ENCODE peak calls at places on chromosomes 6 and 20, in six cellular contexts. H is upper lobe of left lung, F is GM23338, J is GM12891, I is H1, M is stomach. Y is an unnamed sample.

GRCh38 chr6:163722293-163722692 is 307.8 kb downstream of the QKI start:
- DNase-seq in H (no peak), F (no peak), J (no peak), I (no peak), M (peak; percentile 8), Y (no peak)

GRCh38 chr6:41736207-41736710 is 851 bp upstream of the TFEB start:
- DNase-seq in H (no peak), F (peak; percentile 54), J (no peak), I (no peak), M (peak; percentile 57), Y (no peak)

GRCh38 chr6:127786109-127786508 is 114.7 kb downstream of the THEMIS start:
- DNase-seq in H (no peak), F (no peak), J (no peak), I (no peak), M (no peak), Y (no peak)

GRCh38 chr6:52877786-52878185 is 31.7 kb downstream of the GSTA3 start:
- DNase-seq in H (no peak), F (no peak), J (no peak), I (no peak), M (no peak), Y (no peak)

GRCh38 chr6:165884813-165885765 is 222.0 kb upstream of the PDE10A start:
- DNase-seq in H (peak; percentile 65), F (peak; percentile 94), J (peak; percentile 36), I (peak; percentile 47), M (peak; percentile 83), Y (peak; percentile 93)

GRCh38 chr6:131001945-131002661 is 60.9 kb downstream of the EPB41L2 start:
- DNase-seq in H (no peak), F (no peak), J (no peak), I (no peak), M (no peak), Y (no peak)

GRCh38 chr20:32628960-32629530 is 43.9 kb upstream of the NOL4L start:
- DNase-seq in H (no peak), F (no peak), J (no peak), I (no peak), M (no peak), Y (no peak)

GRCh38 chr6:112298816-112299281 is 44.5 kb upstream of the LAMA4 start:
- DNase-seq in H (no peak), F (no peak), J (no peak), I (no peak), M (no peak), Y (no peak)

GRCh38 chr20:17589161-17589834 is 19.4 kb downstream of the DSTN start:
- DNase-seq in H (no peak), F (no peak), J (no peak), I (no peak), M (no peak), Y (no peak)

GRCh38 chr20:43804781-43805180 is 78.0 kb upstream of the GTSF1L start:
- DNase-seq in H (no peak), F (no peak), J (no peak), I (no peak), M (no peak), Y (no peak)

GRCh38 chr6:156427345-156427744 is 349.8 kb upstream of the ARID1B start:
- DNase-seq in H (peak; percentile 27), F (no peak), J (no peak), I (no peak), M (no peak), Y (no peak)

GRCh38 chr6:34865107-34865506 is 22.7 kb downstream of the TAF11 start:
- DNase-seq in H (no peak), F (no peak), J (no peak), I (no peak), M (no peak), Y (no peak)

GRCh38 chr6:85551264-85551663 is 42.4 kb downstream of the SNX14 start:
- DNase-seq in H (no peak), F (peak; percentile 37), J (no peak), I (no peak), M (no peak), Y (no peak)

GRCh38 chr6:167767715-167768107 is 59.0 kb upstream of the AFDN start:
- DNase-seq in H (no peak), F (no peak), J (no peak), I (no peak), M (no peak), Y (no peak)

DNA sequence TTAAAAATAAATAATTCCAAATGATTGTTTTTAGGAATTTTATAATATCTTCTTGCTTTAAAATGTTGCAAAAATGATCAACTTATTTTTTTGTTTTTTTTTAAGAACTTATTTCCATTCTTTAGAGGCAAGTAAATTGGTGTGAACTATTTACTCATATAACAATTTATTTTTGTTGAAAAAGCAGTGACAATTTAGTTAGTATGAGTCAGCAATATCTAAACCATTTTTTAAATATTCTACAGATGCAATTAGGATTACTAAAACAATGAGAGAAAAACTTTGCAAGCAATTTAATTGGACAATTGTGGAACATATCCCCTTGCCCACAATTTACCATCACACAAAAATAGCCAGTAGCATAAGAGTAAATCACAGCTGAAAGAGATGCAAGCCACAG is 319.5 kb downstream of the MEI4 start:
- DNase-seq in H (no peak), F (no peak), J (no peak), I (no peak), M (no peak), Y (no peak)
- TF ChIP-seq POLR2AphosphoS5 in H (no peak), F (no peak), J (no peak), I (no peak), M (no peak), Y (no peak)

DNA sequence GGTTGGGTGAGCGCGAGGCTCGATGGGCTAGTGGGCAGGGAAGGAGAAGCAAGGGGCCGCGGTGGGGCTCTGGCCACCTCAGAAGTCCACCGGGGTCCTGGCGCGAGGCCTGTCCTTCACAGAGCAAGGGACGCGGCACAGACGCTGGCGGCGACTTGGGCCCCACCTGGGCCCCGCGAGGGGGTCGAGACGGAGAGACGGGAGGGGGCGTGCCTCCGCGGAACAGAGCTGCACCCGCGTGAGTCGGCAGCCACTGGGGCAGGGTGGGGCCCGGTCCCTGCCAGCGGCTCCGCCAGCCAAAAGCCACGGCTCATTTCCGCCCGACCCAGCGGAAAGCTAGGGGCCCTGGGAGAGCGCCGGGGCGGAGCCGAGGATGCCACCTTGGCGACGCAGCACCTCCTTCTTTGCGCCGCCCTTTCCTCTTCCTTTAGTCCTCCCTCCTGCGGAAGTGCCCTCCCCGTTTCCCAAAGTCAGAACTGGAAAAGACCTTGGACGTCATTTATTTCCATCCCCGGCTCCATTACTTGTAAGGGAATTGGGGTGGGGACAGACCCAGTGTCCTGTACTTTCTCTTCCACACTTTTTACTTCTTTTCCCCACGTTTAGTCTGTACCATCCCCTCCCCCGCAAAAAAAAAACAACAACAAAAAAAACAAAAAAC is at the start of gene CUL7:
- DNase-seq in H (peak; percentile 96), F (peak; percentile 98), J (peak; percentile 99), I (peak; percentile 73), M (peak; percentile 94), Y (peak; percentile 96)
- TF ChIP-seq POLR2AphosphoS5 in H (peak; percentile 82), F (peak; percentile 85), J (peak; percentile 91), I (peak; percentile 82), M (peak; percentile 79), Y (peak; percentile 92)

GRCh38 chr6:44060622-44061374 is 66.5 kb downstream of the MRPL14 start:
- DNase-seq in H (no peak), F (no peak), J (no peak), I (no peak), M (no peak), Y (no peak)

GRCh38 chr6:44057931-44058616 is 69.2 kb downstream of the MRPL14 start:
- DNase-seq in H (no peak), F (no peak), J (no peak), I (no peak), M (no peak), Y (no peak)

GRCh38 chr6:44058617-44059358 is 68.5 kb downstream of the MRPL14 start:
- DNase-seq in H (peak; percentile 93), F (no peak), J (peak; percentile 64), I (no peak), M (peak; percentile 74), Y (peak; percentile 95)

GRCh38 chr6:44061375-44062104 is 65.7 kb downstream of the MRPL14 start:
- DNase-seq in H (no peak), F (no peak), J (no peak), I (no peak), M (no peak), Y (no peak)

DNA sequence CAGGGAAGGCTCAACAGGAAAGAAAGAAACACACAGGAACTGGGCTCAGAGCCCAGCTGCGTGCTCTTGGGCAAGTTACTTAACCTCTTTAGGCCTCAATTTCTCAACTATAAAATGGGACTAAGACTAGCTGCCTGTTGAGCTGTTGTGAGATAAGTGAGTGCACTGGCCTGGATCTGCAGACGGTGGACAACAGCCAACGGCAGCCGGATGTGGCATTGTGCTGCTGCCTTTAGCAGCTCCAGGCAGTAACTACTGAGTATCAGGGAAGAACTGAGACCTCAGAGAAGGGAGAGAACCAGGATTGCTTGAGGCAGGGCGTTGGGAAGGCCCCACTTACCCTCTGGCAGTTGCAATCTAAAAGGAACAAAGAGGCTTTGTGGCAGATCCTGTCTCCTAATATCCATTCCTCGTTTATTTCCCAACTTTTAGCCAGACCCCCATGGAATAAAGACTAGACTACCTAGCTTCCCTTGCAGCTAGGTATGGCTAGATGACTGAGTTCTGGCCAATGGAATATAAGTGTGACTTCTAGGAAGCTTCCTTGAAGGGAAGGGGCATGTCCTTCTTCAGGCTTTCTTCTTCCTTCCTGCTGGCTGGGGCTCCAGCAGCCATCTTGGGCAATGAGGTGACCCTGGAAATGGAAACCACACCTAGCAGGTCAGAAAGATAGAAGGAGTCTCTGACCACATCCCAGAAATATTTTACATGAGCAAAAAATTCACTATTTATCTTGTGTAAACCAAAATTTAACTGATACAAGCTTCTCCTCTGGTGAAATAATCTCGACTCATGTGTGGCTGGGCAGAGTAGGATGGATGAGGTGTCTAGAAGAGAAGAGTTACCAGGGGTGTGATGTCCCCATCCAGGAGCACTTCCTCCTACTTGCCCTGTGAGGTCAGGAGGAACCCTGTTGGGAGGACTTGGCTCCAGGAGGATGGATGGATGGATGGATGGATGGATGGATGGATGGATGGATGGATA is 67.6 kb downstream of the MRPL14 start:
- DNase-seq in H (no peak), F (no peak), J (no peak), I (no peak), M (peak; percentile 54), Y (no peak)
- TF ChIP-seq POLR2AphosphoS5 in H (no peak), F (no peak), J (no peak), I (no peak), M (no peak), Y (no peak)

DNA sequence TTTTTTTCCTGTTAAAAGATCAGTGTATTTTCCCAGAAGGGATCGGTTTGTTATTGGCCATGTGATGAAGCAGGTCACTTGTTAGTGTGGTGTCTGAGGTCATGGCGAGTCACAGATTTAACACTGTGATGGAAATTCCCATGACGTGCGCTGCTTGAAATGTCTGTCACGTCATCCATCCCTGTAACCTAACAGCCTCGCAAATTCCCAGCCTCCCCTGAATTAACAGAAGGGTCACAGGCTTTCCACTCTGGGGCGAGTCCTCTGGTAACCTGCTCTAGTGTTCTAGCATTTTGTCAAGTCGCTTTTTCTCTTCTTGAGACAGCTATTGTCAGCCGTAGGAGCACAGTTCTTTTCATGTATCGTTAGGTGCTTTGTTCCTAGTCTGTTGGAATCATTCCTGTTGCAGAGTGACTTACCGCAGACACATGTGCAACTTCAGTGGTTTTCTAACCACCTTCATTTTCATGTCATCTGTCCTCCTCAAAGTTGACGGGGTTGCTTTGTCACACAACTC is 137.2 kb downstream of the MAP3K4 start:
- DNase-seq in H (no peak), F (no peak), J (no peak), I (no peak), M (no peak), Y (no peak)
- TF ChIP-seq POLR2AphosphoS5 in H (no peak), F (no peak), J (no peak), I (peak; percentile 23), M (no peak), Y (no peak)